ENCODE peak calls at places on chromosome 21, in nine cellular contexts. C, P, T, D, U, G, F, K and A are unnamed samples.

GRCh38 chr21:20591294-20591693 is 406.9 kb upstream of the NCAM2 start:
- DNase-seq in C (no peak), P (no peak), T (no peak), D (no peak), U (no peak), G (no peak), F (no peak), K (no peak), A (no peak)

GRCh38 chr21:41650526-41651145 is 116.2 kb downstream of the RIPK4 start:
- DNase-seq in C (no peak), P (no peak), T (no peak), D (no peak), U (no peak), G (no peak), F (peak), K (no peak), A (no peak)

GRCh38 chr21:29149771-29150425 is 19.5 kb downstream of the MAP3K7CL start:
- DNase-seq in C (no peak), P (peak), T (peak), D (no peak), U (no peak), G (peak), F (no peak), K (no peak), A (no peak)

GRCh38 chr21:35619184-35619583 is 441.1 kb downstream of the SETD4 start:
- DNase-seq in C (no peak), P (peak), T (no peak), D (no peak), U (no peak), G (peak), F (no peak), K (no peak), A (no peak)

GRCh38 chr21:28719731-28720130 is 272.9 kb downstream of the LTN1 start:
- DNase-seq in C (no peak), P (no peak), T (no peak), D (no peak), U (no peak), G (no peak), F (no peak), K (no peak), A (no peak)

GRCh38 chr21:46255758-46256337 is 27.3 kb upstream of the LSS start:
- DNase-seq in C (no peak), P (no peak), T (no peak), D (no peak), U (no peak), G (no peak), F (no peak), K (no peak), A (no peak)

GRCh38 chr21:29075706-29076447 is 2.4 kb upstream of the CCT8 start:
- DNase-seq in C (no peak), P (peak), T (no peak), D (peak), U (no peak), G (peak), F (no peak), K (no peak), A (no peak)

GRCh38 chr21:46112731-46113215 is 14.9 kb downstream of the COL6A2 start:
- DNase-seq in C (no peak), P (no peak), T (no peak), D (no peak), U (no peak), G (no peak), F (no peak), K (no peak), A (peak)

GRCh38 chr21:29078884-29079765 is 5.7 kb upstream of the CCT8 start:
- DNase-seq in C (peak), P (peak), T (no peak), D (no peak), U (no peak), G (no peak), F (no peak), K (no peak), A (no peak)

GRCh38 chr21:33109574-33110339 is 39.8 kb downstream of the OLIG1 start:
- DNase-seq in C (no peak), P (no peak), T (no peak), D (no peak), U (peak), G (no peak), F (no peak), K (peak), A (no peak)

GRCh38 chr21:10418649-10419048 is 102.7 kb upstream of the TPTE start:
- DNase-seq in C (no peak), P (no peak), T (no peak), D (no peak), U (no peak), G (no peak), F (peak), K (no peak), A (no peak)

GRCh38 chr21:18840239-18840638 is 436.7 kb upstream of the TMPRSS15 start:
- DNase-seq in C (no peak), P (no peak), T (peak), D (peak), U (no peak), G (no peak), F (no peak), K (peak), A (no peak)
- TF ChIP-seq CTCF in C (peak), P (no peak), T (no peak), D (peak), U (peak), G (no peak), F (no peak), K (peak), A (peak)

GRCh38 chr21:36747815-36748381 is 49.0 kb downstream of the SIM2 start:
- DNase-seq in C (peak), P (peak), T (no peak), D (no peak), U (peak), G (peak), F (no peak), K (peak), A (peak)
- TF ChIP-seq CTCF in C (no peak), P (no peak), T (no peak), D (no peak), U (no peak), G (peak), F (peak), K (no peak), A (peak)

GRCh38 chr21:42669069-42669468 is 15.6 kb downstream of the PDE9A start:
- DNase-seq in C (no peak), P (peak), T (no peak), D (no peak), U (no peak), G (no peak), F (no peak), K (peak), A (no peak)
- TF ChIP-seq CTCF in C (no peak), P (peak), T (no peak), D (no peak), U (no peak), G (no peak), F (no peak), K (peak), A (no peak)

GRCh38 chr21:25360593-25360992 is 246.7 kb downstream of the MRPL39 start:
- DNase-seq in C (no peak), P (peak), T (no peak), D (no peak), U (no peak), G (no peak), F (no peak), K (no peak), A (no peak)
- TF ChIP-seq CTCF in C (no peak), P (peak), T (peak), D (no peak), U (no peak), G (peak), F (no peak), K (peak), A (peak)

GRCh38 chr21:44556879-44557278 is 1.7 kb downstream of the KRTAP10-3 start:
- DNase-seq in C (no peak), P (no peak), T (no peak), D (no peak), U (no peak), G (no peak), F (no peak), K (peak), A (no peak)
- TF ChIP-seq CTCF in C (no peak), P (no peak), T (no peak), D (no peak), U (no peak), G (no peak), F (no peak), K (no peak), A (no peak)

GRCh38 chr21:37751268-37751975 is 164.8 kb downstream of the KCNJ6 start:
- DNase-seq in C (no peak), P (no peak), T (no peak), D (no peak), U (no peak), G (peak), F (no peak), K (peak), A (no peak)

GRCh38 chr21:37749132-37749531 is 167.1 kb downstream of the KCNJ6 start:
- DNase-seq in C (no peak), P (no peak), T (no peak), D (no peak), U (no peak), G (no peak), F (no peak), K (peak), A (no peak)

GRCh38 chr21:37748351-37748750 is 167.9 kb downstream of the KCNJ6 start:
- DNase-seq in C (no peak), P (no peak), T (no peak), D (no peak), U (no peak), G (no peak), F (no peak), K (no peak), A (no peak)

GRCh38 chr21:37742532-37742931 is 173.7 kb downstream of the KCNJ6 start:
- DNase-seq in C (no peak), P (no peak), T (no peak), D (no peak), U (no peak), G (peak), F (no peak), K (no peak), A (no peak)

DNA sequence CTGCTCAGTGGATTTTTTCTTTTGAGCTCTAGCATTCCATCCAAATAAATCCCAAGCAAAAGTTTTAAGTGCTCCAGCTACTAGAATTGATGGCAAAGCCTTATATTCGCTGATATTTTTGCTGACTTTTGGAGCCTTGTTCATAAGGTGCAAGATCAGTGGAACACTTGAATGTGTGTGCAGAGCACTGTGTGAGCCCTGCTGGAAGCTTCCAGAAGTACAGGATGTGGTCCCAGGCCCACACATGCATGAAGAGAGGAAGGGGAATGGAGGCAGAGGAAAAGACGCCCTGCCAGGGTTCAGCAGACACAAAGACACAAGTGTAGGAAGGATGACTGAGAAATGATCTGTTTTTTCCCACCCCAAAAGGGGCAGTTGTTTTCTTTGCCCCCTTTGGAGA is 169.4 kb downstream of the KCNJ6 start:
- DNase-seq in C (no peak), P (no peak), T (no peak), D (no peak), U (no peak), G (no peak), F (no peak), K (no peak), A (no peak)
- TF ChIP-seq CTCF in C (no peak), P (no peak), T (no peak), D (no peak), U (peak), G (no peak), F (no peak), K (peak), A (peak)